ENCODE peak calls at places on chromosome X, in five cellular contexts. M is GM23338, Y is hepatocyte, T is MM.1S, S is GM23248. X is an unnamed sample. For H3K27me3, the result is how much of the 10 kb centered on the place peaks cover.

GRCh38 chrX:119887721-119888425 is 7.8 kb upstream of the AKAP14 start:
- DNase-seq in T (no peak), M (peak), S (peak), Y (peak), X (peak)

GRCh38 chrX:10574663-10575062 is 45.7 kb downstream of the MID1 start:
- DNase-seq in S (peak), Y (no peak), T (no peak), M (no peak), X (peak)

GRCh38 chrX:138150709-138151108 is 560.8 kb downstream of the FGF13 start:
- DNase-seq in Y (no peak), S (no peak), M (peak), T (peak), X (peak)

GRCh38 chrX:41317487-41318208 is 16.3 kb upstream of the DDX3X start:
- DNase-seq in S (peak), Y (no peak), T (no peak), M (no peak), X (no peak)

GRCh38 chrX:95318882-95319281 is 1365.8 kb upstream of the DIAPH2 start:
- DNase-seq in S (peak), Y (peak), M (peak), T (peak), X (peak)

GRCh38 chrX:27336466-27337091 is 126.6 kb downstream of the PPP4R3C start:
- DNase-seq in S (peak), T (peak), Y (peak), M (peak), X (peak)

GRCh38 chrX:145751943-145752342 is 65.7 kb upstream of the SLITRK2 start:
- DNase-seq in M (no peak), T (no peak), Y (no peak), S (no peak), X (peak)

GRCh38 chrX:124113799-124114600 is 152.5 kb downstream of the STAG2 start:
- DNase-seq in S (no peak), M (no peak), Y (no peak), T (no peak), X (no peak)

GRCh38 chrX:2732076-2732475 is 19.8 kb upstream of the XG start:
- DNase-seq in M (no peak), S (no peak), T (no peak), Y (no peak), X (no peak)

DNA sequence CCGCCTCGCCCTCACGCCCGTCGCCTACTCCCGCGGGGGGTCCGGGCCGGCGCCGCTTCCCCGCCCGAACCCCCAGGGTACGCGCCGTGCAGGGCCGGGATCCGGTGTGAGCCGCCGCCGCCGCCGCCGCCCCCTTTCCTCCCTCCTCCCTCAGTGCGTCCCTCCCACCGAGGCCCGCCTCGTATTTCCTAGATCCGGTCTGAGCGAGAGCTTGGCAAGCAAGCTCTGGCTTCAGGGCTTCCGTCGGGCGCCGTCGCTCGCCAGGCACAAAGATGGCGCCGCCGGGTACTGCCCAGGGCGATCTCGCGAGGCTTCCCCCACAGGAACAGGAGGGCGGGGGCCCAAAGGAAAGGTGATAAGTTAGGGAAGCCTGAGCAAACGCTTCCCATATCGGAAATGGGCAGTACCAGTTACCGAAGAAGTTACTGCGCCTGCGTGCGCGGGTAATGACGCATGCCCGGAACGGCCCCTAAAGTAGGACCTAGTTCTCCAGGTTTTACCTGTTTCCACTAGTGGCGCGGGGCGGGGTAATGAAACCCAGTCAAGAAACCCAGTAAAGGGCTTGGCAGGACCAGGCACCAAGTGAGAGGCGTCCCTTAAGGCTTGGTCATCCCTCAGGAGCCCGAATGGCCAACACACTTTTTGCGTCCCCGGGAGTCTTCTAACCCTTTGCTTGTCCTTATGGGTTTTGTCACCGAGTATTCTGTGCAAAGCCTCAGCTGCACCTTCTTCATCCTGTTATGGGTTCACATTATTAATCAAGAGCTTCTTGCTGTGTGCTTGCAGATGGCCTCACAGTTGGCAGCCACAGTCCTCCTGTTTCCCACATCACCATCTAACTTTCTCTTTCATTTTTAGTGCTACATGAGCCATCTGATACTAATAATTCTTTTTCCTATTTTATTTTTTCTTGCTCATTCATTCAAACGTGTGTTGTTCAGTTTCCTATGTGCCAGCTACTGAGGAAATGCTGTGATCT is at the start of gene TAB3:
- DNase-seq in Y (peak), M (peak), S (peak), T (peak), X (peak)
- H3K27me3 ChIP-seq in Y (under half), M (under half), S (under half), T (under half), X (under half)

DNA sequence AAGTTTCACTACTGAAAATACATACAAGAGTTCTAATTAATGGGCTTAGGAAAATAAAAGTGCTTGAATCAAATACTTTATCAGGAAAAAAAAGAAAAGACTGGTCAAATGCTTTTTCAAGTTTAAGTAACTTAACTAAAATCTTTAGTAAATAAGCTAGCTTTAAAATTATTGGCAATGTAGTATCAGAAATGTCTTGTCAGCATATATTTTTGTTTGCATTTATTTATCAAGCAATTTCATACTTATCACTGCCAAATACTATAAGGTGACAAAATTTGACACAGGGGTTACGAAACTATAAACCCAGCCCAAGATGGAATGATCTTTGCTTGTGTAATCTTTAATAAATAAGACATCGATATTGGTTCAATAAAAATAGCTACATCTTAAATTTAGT is 31.8 kb upstream of the MAGEA4 start:
- DNase-seq in T (no peak), Y (no peak), S (no peak), M (no peak), X (no peak)
- TF ChIP-seq EZH2phosphoT487 in T (no peak), Y (no peak), S (no peak), M (no peak), X (no peak)

GRCh38 chrX:132819885-132820284 is 138.5 kb downstream of the HS6ST2 start:
- DNase-seq in Y (no peak), M (peak), T (no peak), S (no peak), X (no peak)
- H3K27me3 ChIP-seq in Y (under half), M (under half), T (under half), S (under half), X (under half)

DNA sequence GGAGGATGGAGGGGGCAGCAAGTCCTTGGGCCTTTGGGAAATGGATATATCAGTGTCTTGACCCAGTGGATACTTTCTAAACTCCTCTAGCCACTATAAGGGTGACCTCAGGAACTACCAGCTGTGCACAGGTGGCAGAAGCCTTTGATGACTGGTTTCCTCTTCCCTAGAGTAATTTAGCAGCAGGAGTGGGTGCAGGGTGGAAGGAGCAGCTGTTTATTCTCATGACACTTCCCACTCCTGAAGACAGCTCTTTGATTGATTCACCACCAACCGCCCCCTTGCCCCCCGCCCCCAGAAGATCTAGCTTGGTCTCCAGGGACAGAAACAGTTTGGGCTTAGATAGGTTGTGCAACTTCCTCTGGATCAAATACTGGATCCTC is 63.0 kb downstream of the GPC3 start:
- DNase-seq in M (no peak), S (no peak), Y (no peak), T (peak), X (no peak)
- TF ChIP-seq EZH2phosphoT487 in M (no peak), S (no peak), Y (no peak), T (no peak), X (no peak)

GRCh38 chrX:123072686-123073385 is 111.2 kb upstream of the GRIA3 start:
- DNase-seq in Y (no peak), S (no peak), M (no peak), T (no peak), X (no peak)

GRCh38 chrX:123080065-123080464 is 104.0 kb upstream of the GRIA3 start:
- DNase-seq in T (no peak), Y (no peak), S (no peak), M (no peak), X (no peak)

GRCh38 chrX:123081766-123082165 is 102.3 kb upstream of the GRIA3 start:
- DNase-seq in S (peak), M (no peak), Y (no peak), T (no peak), X (no peak)

DNA sequence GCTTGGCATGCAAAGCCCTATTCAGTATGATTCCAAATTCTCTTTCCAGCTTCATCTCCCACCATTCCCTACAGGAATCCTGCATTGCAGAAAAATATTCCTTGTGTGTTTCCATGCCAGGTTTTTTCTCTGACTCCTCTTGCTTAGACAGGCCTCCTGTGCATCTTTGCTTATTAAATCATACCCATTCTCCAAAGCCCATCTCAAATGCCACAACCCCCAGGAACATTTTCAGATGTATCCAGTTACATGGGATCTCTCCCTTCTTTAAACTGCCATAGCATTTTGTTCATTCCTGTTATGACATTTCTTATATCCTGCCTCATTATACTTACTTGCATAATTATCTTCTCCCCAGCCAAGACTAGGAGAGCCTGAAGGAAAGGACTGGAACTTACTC is 106.4 kb upstream of the GRIA3 start:
- DNase-seq in S (no peak), Y (no peak), T (no peak), M (no peak), X (no peak)
- H3K27me3 ChIP-seq in S (under half), Y (under half), T (under half), M (under half), X (under half)

GRCh38 chrX:47662144-47662657 is 3.2 kb upstream of the UXT start:
- DNase-seq in T (no peak), M (no peak), Y (peak), S (peak), X (peak)
- TF ChIP-seq EZH2phosphoT487 in T (no peak), M (no peak), Y (no peak), S (no peak), X (no peak)